ENCODE peak calls at places on chromosomes 2 and 18, in seven cellular contexts. S, Y, O, I, G, J and F are unnamed samples.

GRCh38 chr18:23377669-23378469 is 75.2 kb upstream of the RIOK3 start:
- DNase-seq in O (no peak), J (no peak), G (peak; percentile 20), S (no peak), I (no peak), Y (peak; percentile 61), F (no peak)

GRCh38 chr2:96856776-96857673 is 791 bp downstream of the ANKRD39 start:
- DNase-seq in I (no peak), G (peak; percentile 69), O (no peak), S (no peak), J (no peak), Y (no peak), F (peak; percentile 64)

GRCh38 chr18:51513525-51513924 is 316.0 kb upstream of the MEX3C start:
- DNase-seq in Y (no peak), J (no peak), G (no peak), S (no peak), O (no peak), I (no peak), F (peak; percentile 30)

GRCh38 chr2:216074380-216074779 is 7.2 kb downstream of the PECR start:
- DNase-seq in S (no peak), Y (no peak), I (no peak), J (no peak), G (no peak), O (no peak), F (no peak)

GRCh38 chr2:162221064-162221463 is 22.2 kb downstream of the FAP start:
- DNase-seq in Y (no peak), S (peak; percentile 30), O (peak; percentile 41), I (peak; percentile 45), J (peak; percentile 81), G (peak; percentile 66), F (peak; percentile 69)

GRCh38 chr2:153963247-153963646 is 91.5 kb downstream of the GALNT13 start:
- DNase-seq in G (no peak), O (no peak), S (no peak), Y (no peak), J (no peak), I (no peak), F (no peak)

GRCh38 chr2:6290212-6290611 is 575.5 kb downstream of the CMPK2 start:
- DNase-seq in S (no peak), G (no peak), I (no peak), J (no peak), O (no peak), Y (no peak), F (no peak)

GRCh38 chr18:46480187-46480586 is 176.8 kb downstream of the LOXHD1 start:
- DNase-seq in Y (no peak), S (no peak), J (no peak), G (no peak), O (no peak), I (no peak), F (no peak)

GRCh38 chr2:120470717-120471060 is 124.8 kb downstream of the INHBB start:
- DNase-seq in S (no peak), Y (no peak), J (no peak), O (no peak), G (no peak), I (no peak), F (no peak)

GRCh38 chr2:99659874-99660273 is 170.1 kb upstream of the REV1 start:
- DNase-seq in G (no peak), Y (peak; percentile 16), S (no peak), O (no peak), I (no peak), J (no peak), F (no peak)

GRCh38 chr2:109489296-109489695 is 124.5 kb downstream of the SEPTIN10 start:
- DNase-seq in G (no peak), I (no peak), O (no peak), S (no peak), J (no peak), Y (no peak), F (no peak)

GRCh38 chr2:45932278-45932975 is 281.0 kb downstream of the PRKCE start:
- DNase-seq in I (no peak), O (no peak), Y (no peak), J (no peak), S (no peak), G (no peak), F (no peak)

GRCh38 chr18:37294951-37295350 is 270.6 kb downstream of the CELF4 start:
- DNase-seq in J (no peak), Y (no peak), O (no peak), S (no peak), I (no peak), G (peak; percentile 25), F (peak; percentile 58)

GRCh38 chr18:13191779-13192178 is 26.8 kb upstream of the LDLRAD4 start:
- DNase-seq in O (no peak), S (no peak), J (no peak), G (no peak), Y (no peak), I (no peak), F (no peak)

GRCh38 chr2:227608469-227609338 is 5.9 kb downstream of the SCYGR3 start:
- DNase-seq in J (no peak), G (peak; percentile 77), O (no peak), Y (no peak), I (no peak), S (no peak), F (no peak)

GRCh38 chr2:16561251-16561650 is 104.4 kb downstream of the CYRIA start:
- DNase-seq in O (no peak), J (no peak), Y (no peak), S (no peak), G (no peak), I (no peak), F (no peak)

GRCh38 chr2:64995041-64995440 is 5.8 kb downstream of the SLC1A4 start:
- DNase-seq in J (no peak), Y (no peak), G (no peak), S (no peak), O (no peak), I (no peak), F (no peak)

GRCh38 chr2:233096006-233096405 is 35.9 kb downstream of the INPP5D start:
- DNase-seq in Y (no peak), G (no peak), O (no peak), S (no peak), I (no peak), J (no peak), F (no peak)

GRCh38 chr18:34543356-34543755 is 166.7 kb upstream of the DTNA start:
- DNase-seq in Y (no peak), O (no peak), J (no peak), S (no peak), G (no peak), I (no peak), F (no peak)

GRCh38 chr18:33802955-33803354 is 224.9 kb downstream of the ASXL3 start:
- DNase-seq in J (no peak), G (no peak), I (no peak), S (no peak), O (no peak), Y (no peak), F (peak; percentile 84)